ENCODE peak calls at places on chromosomes 16 and 17, in eight cellular contexts. H is RWPE1, I is fibroblast of mammary gland, L is OCI-LY7, O is HL-60, K is tibial nerve, V is lower leg skin, P is lower lobe of right lung. G is an unnamed sample.

GRCh38 chr17:38693700-38694329 is 11.3 kb upstream of the MLLT6 start:
- DNase-seq in H (no peak), I (peak; percentile 88), L (no peak), O (no peak), K (peak; percentile 82), V (peak; percentile 95), P (peak; percentile 61), G (peak; percentile 65)

GRCh38 chr17:30454635-30455034 is 22.6 kb upstream of the GOSR1 start:
- DNase-seq in H (no peak), I (peak; percentile 11), L (peak; percentile 7), O (peak; percentile 7), K (no peak), V (no peak), P (no peak), G (no peak)

GRCh38 chr17:35892091-35892637 is 12.0 kb upstream of the CCL5 start:
- DNase-seq in H (no peak), I (peak; percentile 16), L (no peak), O (peak; percentile 17), K (no peak), V (no peak), P (no peak), G (no peak)

GRCh38 chr17:41419712-41420111 is 4.7 kb downstream of the KRT37 start:
- DNase-seq in H (peak; percentile 11), I (no peak), L (no peak), O (no peak), K (no peak), V (no peak), P (no peak), G (no peak)

GRCh38 chr17:42691021-42691545 is 8.8 kb downstream of the CNTNAP1 start:
- DNase-seq in H (no peak), I (no peak), L (no peak), O (no peak), K (no peak), V (no peak), P (no peak), G (no peak)

GRCh38 chr17:63647065-63647725 is 25.0 kb downstream of the MAP3K3 start:
- DNase-seq in H (no peak), I (no peak), L (no peak), O (no peak), K (no peak), V (no peak), P (no peak), G (no peak)

GRCh38 chr17:72365857-72366415 is 245.1 kb downstream of the SOX9 start:
- DNase-seq in H (no peak), I (peak; percentile 84), L (no peak), O (no peak), K (no peak), V (no peak), P (no peak), G (peak; percentile 97)

GRCh38 chr17:6495450-6496115 is 51.3 kb downstream of the PIMREG start:
- DNase-seq in H (no peak), I (no peak), L (no peak), O (no peak), K (no peak), V (peak; percentile 50), P (peak; percentile 26), G (no peak)

GRCh38 chr17:51250314-51250840 is 9.5 kb downstream of the MBTD1 start:
- DNase-seq in H (no peak), I (no peak), L (no peak), O (no peak), K (no peak), V (no peak), P (no peak), G (no peak)

DNA sequence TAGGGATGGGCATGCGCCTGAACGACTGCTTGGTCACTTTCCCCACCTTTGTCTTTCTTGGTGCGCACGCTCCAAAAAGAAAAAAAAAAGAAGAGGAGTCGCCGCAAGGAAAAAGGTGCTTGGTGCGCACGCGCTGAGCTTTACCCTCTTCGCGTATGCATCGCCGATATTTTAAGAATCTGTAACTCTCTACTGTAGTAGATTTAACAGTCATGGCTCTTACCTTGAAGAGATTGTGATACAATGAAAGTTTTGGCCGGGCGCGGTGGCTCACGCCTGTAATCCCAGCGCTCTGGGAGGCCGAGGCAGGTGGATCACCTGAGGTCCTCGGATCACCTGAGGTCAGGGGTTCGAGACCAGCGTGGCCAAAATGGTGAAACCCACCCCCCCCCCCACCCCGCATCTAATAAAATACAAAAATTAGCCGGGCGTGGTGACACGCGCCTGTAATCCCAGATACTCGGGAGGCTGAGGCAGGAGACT is 609 bp upstream of the FXR2 start:
- DNase-seq in H (no peak), I (no peak), L (no peak), O (no peak), K (no peak), V (no peak), P (no peak), G (no peak)
- TF ChIP-seq CTCF in H (no peak), I (no peak), L (no peak), O (no peak), K (no peak), V (no peak), P (no peak), G (no peak)

GRCh38 chr17:77400445-77400870 is 259.7 kb downstream of the SEC14L1 start:
- DNase-seq in H (no peak), I (no peak), L (peak; percentile 91), O (peak; percentile 62), K (no peak), V (no peak), P (peak; percentile 63), G (no peak)
- TF ChIP-seq CTCF in H (no peak), I (peak; percentile 26), L (peak; percentile 99), O (peak; percentile 56), K (peak; percentile 31), V (no peak), P (peak; percentile 46), G (peak; percentile 56)

GRCh38 chr16:84507011-84507982 is 2.8 kb upstream of the MEAK7 start:
- DNase-seq in H (no peak), I (no peak), L (peak; percentile 89), O (peak; percentile 59), K (no peak), V (peak; percentile 82), P (peak; percentile 45), G (no peak)
- TF ChIP-seq CTCF in H (no peak), I (no peak), L (no peak), O (no peak), K (no peak), V (no peak), P (no peak), G (no peak)

GRCh38 chr17:77009877-77010276 is 130.9 kb upstream of the SEC14L1 start:
- DNase-seq in H (no peak), I (no peak), L (no peak), O (no peak), K (no peak), V (no peak), P (no peak), G (no peak)

GRCh38 chr17:77010667-77011066 is 130.1 kb upstream of the SEC14L1 start:
- DNase-seq in H (no peak), I (no peak), L (no peak), O (no peak), K (no peak), V (no peak), P (no peak), G (no peak)

DNA sequence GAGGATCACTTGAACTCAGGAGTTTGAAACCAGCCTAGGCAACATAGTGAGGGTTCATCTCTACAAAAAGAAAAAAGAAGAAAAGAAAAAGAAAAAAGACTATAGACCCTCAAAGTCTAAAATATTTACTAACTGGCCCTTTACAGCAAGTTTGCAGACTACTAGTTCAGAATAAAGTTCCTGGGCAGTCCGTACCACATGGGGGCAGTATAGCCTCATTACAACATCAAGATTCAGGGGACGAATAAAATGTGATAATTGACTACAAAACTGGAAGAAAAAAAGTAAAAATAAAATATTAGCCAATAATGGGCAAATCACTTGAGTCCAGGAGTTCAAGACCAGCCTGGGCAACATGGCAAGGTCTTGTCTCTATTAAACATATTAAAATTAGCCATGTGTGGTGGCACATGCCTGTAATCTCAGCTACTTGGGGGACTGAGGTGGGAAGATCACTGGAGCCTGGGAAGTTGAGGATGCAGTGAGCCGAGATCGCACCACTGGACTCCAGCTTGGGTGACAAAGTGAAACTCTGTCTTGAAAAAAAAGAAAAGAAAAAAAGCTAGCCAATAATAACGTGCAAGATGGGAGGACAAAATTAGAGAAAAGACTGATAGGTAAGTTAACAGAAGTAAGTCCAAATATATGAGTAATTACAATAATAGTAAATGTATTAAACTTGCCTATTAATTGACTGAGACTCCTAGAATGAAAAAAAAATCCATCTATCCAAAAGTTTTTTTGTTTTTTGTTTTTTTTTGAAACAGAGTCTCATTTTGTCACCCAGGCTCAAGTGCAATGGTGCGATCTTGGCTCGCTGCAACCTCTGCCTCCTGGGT is 129.4 kb upstream of the SEC14L1 start:
- DNase-seq in H (peak; percentile 16), I (peak; percentile 52), L (peak; percentile 85), O (peak; percentile 28), K (no peak), V (no peak), P (peak; percentile 7), G (peak; percentile 32)
- TF ChIP-seq CTCF in H (peak; percentile 71), I (peak; percentile 77), L (peak; percentile 100), O (peak; percentile 49), K (peak; percentile 17), V (no peak), P (peak; percentile 62), G (peak; percentile 71)